ENCODE peak calls at places on chromosomes 6 and 20, in five cellular contexts. W, I, H, Y and A are unnamed samples.

GRCh38 chr20:18276821-18277220 is 11.5 kb upstream of the ZNF133 start:
- DNase-seq in W (peak), I (peak), H (peak), Y (peak), A (peak)

GRCh38 chr6:153104220-153104619 is 26.9 kb downstream of the RGS17 start:
- DNase-seq in W (no peak), I (no peak), H (peak), Y (no peak), A (no peak)

GRCh38 chr6:134814076-134814709 is 135.7 kb downstream of the ALDH8A1 start:
- DNase-seq in W (no peak), I (no peak), H (peak), Y (no peak), A (peak)

GRCh38 chr6:112141707-112142106 is 54.3 kb downstream of the FAM229B start:
- DNase-seq in W (no peak), I (no peak), H (peak), Y (no peak), A (no peak)

GRCh38 chr20:24984963-24985640 is 7.4 kb downstream of the APMAP start:
- DNase-seq in W (no peak), I (no peak), H (no peak), Y (no peak), A (no peak)

GRCh38 chr6:118663993-118664985 is 12.9 kb upstream of the CEP85L start:
- DNase-seq in W (no peak), I (no peak), H (peak), Y (no peak), A (no peak)

GRCh38 chr20:54062812-54063280 is 7.5 kb downstream of the BCAS1 start:
- DNase-seq in W (no peak), I (peak), H (peak), Y (peak), A (no peak)

GRCh38 chr6:167225903-167226508 is 65.1 kb upstream of the UNC93A start:
- DNase-seq in W (no peak), I (no peak), H (no peak), Y (peak), A (no peak)

GRCh38 chr6:116215414-116215813 is 38.5 kb downstream of the TSPYL4 start:
- DNase-seq in W (no peak), I (no peak), H (peak), Y (no peak), A (no peak)

GRCh38 chr6:47288245-47289090 is 21.2 kb downstream of the TNFRSF21 start:
- DNase-seq in W (no peak), I (no peak), H (no peak), Y (no peak), A (no peak)

GRCh38 chr6:5567352-5567751 is 306.0 kb downstream of the FARS2 start:
- DNase-seq in W (no peak), I (no peak), H (no peak), Y (no peak), A (no peak)
- H3K4me2 ChIP-seq in W (no peak), I (no peak), H (no peak), Y (no peak), A (no peak)

GRCh38 chr6:117459447-117459944 is 23.0 kb upstream of the DCBLD1 start:
- DNase-seq in W (no peak), I (no peak), H (no peak), Y (no peak), A (peak)

GRCh38 chr6:117469356-117469755 is 13.1 kb upstream of the DCBLD1 start:
- DNase-seq in W (no peak), I (no peak), H (no peak), Y (no peak), A (no peak)

GRCh38 chr6:117465691-117466090 is 16.8 kb upstream of the DCBLD1 start:
- DNase-seq in W (no peak), I (no peak), H (no peak), Y (no peak), A (no peak)

GRCh38 chr6:117467876-117468275 is 14.6 kb upstream of the DCBLD1 start:
- DNase-seq in W (no peak), I (no peak), H (no peak), Y (no peak), A (no peak)

GRCh38 chr6:117463762-117464665 is 18.5 kb upstream of the DCBLD1 start:
- DNase-seq in W (no peak), I (no peak), H (peak), Y (peak), A (peak)
- H3K4me3 ChIP-seq in W (no peak), I (no peak), H (peak), Y (peak), A (no peak)

GRCh38 chr6:50714487-50715379 is 1.4 kb downstream of the TFAP2D start:
- DNase-seq in W (no peak), I (no peak), H (no peak), Y (no peak), A (no peak)
- TF ChIP-seq EZH2 in W (no peak), I (no peak), H (peak), Y (peak), A (no peak)

DNA sequence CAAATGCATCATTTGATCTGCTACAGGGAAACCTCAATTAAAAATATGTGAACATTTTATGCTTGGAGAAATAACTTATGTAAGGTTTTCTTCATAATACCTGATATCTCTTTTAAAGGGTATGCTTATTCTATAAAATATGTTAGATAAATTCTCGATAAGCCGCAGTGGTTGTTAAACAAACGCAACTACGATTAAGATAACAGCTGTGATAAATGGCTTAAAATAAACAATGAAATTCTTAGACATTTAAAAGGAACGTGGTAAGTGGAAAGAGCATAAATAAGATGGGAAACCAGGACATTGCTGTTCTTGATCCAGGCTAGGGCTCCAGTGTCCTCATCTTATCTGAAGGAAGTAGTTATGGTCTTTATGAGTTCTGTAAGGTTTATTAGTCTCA is 415.9 kb downstream of the CD83 start:
- DNase-seq in W (no peak), I (no peak), H (no peak), Y (no peak), A (no peak)
- H3K4me2 ChIP-seq in W (no peak), I (no peak), H (no peak), Y (no peak), A (no peak)

GRCh38 chr20:59804347-59804746 is 129.1 kb downstream of the SYCP2 start:
- DNase-seq in W (no peak), I (no peak), H (no peak), Y (no peak), A (no peak)
- H3K4me3 ChIP-seq in W (no peak), I (no peak), H (no peak), Y (no peak), A (no peak)

GRCh38 chr20:10718671-10719070 is 44.9 kb upstream of the JAG1 start:
- DNase-seq in W (no peak), I (no peak), H (no peak), Y (no peak), A (no peak)

GRCh38 chr20:10720550-10720949 is 46.8 kb upstream of the JAG1 start:
- DNase-seq in W (no peak), I (no peak), H (no peak), Y (no peak), A (no peak)

GRCh38 chr20:10719740-10720380 is 46.1 kb upstream of the JAG1 start:
- DNase-seq in W (no peak), I (no peak), H (no peak), Y (no peak), A (no peak)

GRCh38 chr20:10724774-10725173 is 51.0 kb upstream of the JAG1 start:
- DNase-seq in W (no peak), I (no peak), H (no peak), Y (no peak), A (no peak)

GRCh38 chr20:10721112-10721896 is 47.5 kb upstream of the JAG1 start:
- DNase-seq in W (no peak), I (no peak), H (no peak), Y (no peak), A (no peak)
- TF ChIP-seq EZH2 in W (no peak), I (no peak), H (no peak), Y (no peak), A (no peak)

GRCh38 chr20:43430265-43430664 is 27.4 kb upstream of the SRSF6 start:
- DNase-seq in W (no peak), I (no peak), H (no peak), Y (no peak), A (no peak)
- H3K4me2 ChIP-seq in W (peak), I (no peak), H (no peak), Y (no peak), A (no peak)

DNA sequence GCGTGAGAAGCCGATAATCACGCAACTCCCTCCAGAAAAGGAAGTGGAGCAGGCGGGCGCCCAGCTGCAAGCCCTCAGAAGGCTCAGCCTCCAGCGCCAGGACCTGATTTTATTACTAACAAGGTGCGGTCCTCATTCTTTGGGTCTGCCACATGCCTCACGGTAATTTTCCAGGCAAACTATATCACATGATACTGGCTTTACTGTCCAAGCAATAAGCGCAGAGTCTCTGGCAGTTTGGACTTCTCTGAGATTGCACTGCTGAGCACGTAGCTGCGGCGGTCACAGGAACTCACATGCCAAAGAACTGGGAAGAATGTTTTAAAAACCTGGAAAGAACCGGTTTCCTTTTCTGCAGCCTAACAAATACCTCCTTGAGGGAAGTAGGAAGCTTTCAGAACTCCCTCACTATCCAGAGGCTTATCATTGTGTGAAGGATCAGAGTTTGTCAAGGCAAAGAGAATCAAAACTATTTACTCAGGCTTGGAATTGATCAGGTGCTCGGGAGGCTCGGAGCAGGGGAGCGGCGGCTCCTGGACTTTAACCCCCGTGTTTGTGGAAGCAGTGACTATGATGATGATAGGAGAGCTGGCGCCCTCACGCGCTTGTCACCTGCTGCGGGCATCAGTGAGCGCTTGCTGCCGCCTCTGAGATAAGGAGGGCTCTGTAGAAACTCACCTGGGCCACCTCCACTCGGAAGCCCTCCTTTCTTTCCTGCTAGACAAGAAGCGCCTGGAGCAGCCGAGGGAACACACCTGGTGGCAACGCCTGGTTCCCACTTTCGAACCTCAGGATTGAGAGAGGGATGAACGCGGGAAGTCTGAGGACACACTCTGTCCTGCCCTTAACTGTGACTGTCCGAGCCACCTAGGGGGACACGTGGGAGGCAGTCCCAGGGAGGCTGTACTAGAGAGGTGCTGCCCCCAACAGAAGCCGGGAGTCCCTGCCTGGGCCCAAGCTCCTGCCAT is 27.2 kb upstream of the SYNJ2 start:
- DNase-seq in W (no peak), I (no peak), H (peak), Y (peak), A (no peak)
- H3K4me3 ChIP-seq in W (no peak), I (peak), H (peak), Y (no peak), A (no peak)

DNA sequence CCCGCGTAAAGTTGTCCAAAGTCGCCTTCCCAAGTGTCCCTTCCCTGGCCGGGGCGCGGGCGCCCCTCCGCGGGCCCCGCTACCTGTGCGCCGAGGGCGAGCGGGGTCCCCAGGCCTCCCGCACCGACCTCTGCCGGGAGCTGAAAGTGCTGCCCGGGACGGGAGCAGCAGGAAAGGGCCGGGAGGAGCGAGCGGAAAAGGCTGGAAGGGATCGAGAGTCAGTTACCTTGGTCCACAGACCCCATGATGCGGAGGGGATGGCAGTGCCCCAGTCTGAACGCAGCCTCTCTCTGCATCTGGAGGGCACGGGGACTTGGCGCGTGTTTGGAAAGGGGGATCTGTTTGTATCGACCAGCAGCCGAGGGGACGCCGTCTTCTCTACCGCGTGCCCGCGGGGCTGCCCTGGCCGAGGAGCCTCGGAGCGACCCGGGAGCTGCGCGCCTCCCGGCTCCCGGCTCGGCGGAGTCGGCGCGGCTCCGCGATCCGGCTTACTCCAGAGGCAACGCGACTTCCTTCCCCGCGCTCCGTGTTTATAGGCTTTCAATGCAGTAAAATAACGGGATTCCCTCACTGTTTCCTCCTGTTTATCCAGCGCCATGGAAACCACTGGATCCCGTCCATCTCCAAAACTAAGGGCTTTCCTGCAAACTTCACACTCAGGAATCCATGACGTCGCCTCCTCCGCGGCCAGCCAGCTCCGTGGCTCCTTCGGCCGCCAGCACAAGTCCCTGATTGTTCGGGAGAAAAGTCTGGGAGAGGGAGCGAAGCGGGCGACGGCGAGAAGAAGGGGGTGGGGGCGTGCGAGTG is 20.0 kb upstream of the NFATC2 start:
- DNase-seq in W (peak), I (peak), H (peak), Y (peak), A (peak)
- TF ChIP-seq EZH2 in W (no peak), I (no peak), H (no peak), Y (no peak), A (peak)